ENCODE peak calls at places on chromosomes 5 and 9, in nine cellular contexts. S, W, P, Q, U, K, J, X and D are unnamed samples.

GRCh38 chr5:59528226-59528862 is 365.2 kb downstream of the PDE4D start:
- DNase-seq in S (no peak), W (no peak), P (no peak), Q (peak; percentile 24), U (no peak), K (no peak), J (peak; percentile 7), X (no peak), D (no peak)

GRCh38 chr5:87116821-87117512 is 150.7 kb upstream of the RASA1 start:
- DNase-seq in S (no peak), W (no peak), P (no peak), Q (no peak), U (no peak), K (no peak), J (peak; percentile 20), X (no peak), D (no peak)

GRCh38 chr9:88949961-88950340 is 41.3 kb upstream of the S1PR3 start:
- DNase-seq in S (no peak), W (no peak), P (peak; percentile 24), Q (peak; percentile 45), U (no peak), K (no peak), J (no peak), X (peak; percentile 11), D (peak; percentile 43)

GRCh38 chr5:181271081-181271480 is 10.1 kb upstream of the TRIM52 start:
- DNase-seq in S (no peak), W (no peak), P (no peak), Q (no peak), U (no peak), K (no peak), J (no peak), X (no peak), D (no peak)

GRCh38 chr5:143471041-143471509 is 67.6 kb upstream of the NR3C1 start:
- DNase-seq in S (no peak), W (no peak), P (no peak), Q (no peak), U (no peak), K (no peak), J (peak; percentile 83), X (no peak), D (no peak)

GRCh38 chr5:173778784-173779304 is 109.3 kb upstream of the CPEB4 start:
- DNase-seq in S (no peak), W (no peak), P (no peak), Q (no peak), U (no peak), K (no peak), J (peak; percentile 33), X (no peak), D (no peak)

GRCh38 chr5:137146402-137146889 is 352.7 kb downstream of the SPOCK1 start:
- DNase-seq in S (peak; percentile 18), W (peak; percentile 68), P (no peak), Q (peak; percentile 20), U (peak; percentile 82), K (peak; percentile 2), J (peak; percentile 97), X (no peak), D (no peak)

GRCh38 chr5:124752854-124753720 is 6.6 kb upstream of the ZNF608 start:
- DNase-seq in S (no peak), W (no peak), P (no peak), Q (no peak), U (no peak), K (no peak), J (no peak), X (no peak), D (no peak)

GRCh38 chr5:112312295-112312694 is 106.8 kb downstream of the EPB41L4A start:
- DNase-seq in S (no peak), W (no peak), P (no peak), Q (no peak), U (no peak), K (peak; percentile 17), J (no peak), X (no peak), D (no peak)

GRCh38 chr5:6584101-6584645 is 48.7 kb downstream of the NSUN2 start:
- DNase-seq in S (no peak), W (no peak), P (no peak), Q (no peak), U (no peak), K (no peak), J (no peak), X (no peak), D (no peak)

GRCh38 chr5:134095293-134095692 is 19.2 kb upstream of the TCF7 start:
- DNase-seq in S (no peak), W (no peak), P (no peak), Q (no peak), U (no peak), K (no peak), J (no peak), X (no peak), D (no peak)

GRCh38 chr5:11791777-11792176 is 112.5 kb downstream of the CTNND2 start:
- DNase-seq in S (no peak), W (no peak), P (no peak), Q (no peak), U (no peak), K (no peak), J (no peak), X (no peak), D (no peak)

GRCh38 chr9:136808075-136808780 is 480 bp downstream of the RABL6 start:
- DNase-seq in S (no peak), W (no peak), P (peak; percentile 70), Q (peak; percentile 41), U (no peak), K (no peak), J (peak; percentile 19), X (no peak), D (no peak)

GRCh38 chr5:2739360-2740050 is 12.0 kb downstream of the IRX2 start:
- DNase-seq in S (no peak), W (no peak), P (peak; percentile 79), Q (no peak), U (no peak), K (no peak), J (peak; percentile 43), X (no peak), D (no peak)

GRCh38 chr5:93359958-93360305 is 221.1 kb downstream of the NR2F1-AS1 start:
- DNase-seq in S (no peak), W (peak; percentile 3), P (no peak), Q (peak; percentile 59), U (no peak), K (no peak), J (no peak), X (no peak), D (no peak)

GRCh38 chr9:125700791-125701190 is 6.2 kb downstream of the MAPKAP1 start:
- DNase-seq in S (no peak), W (no peak), P (no peak), Q (no peak), U (no peak), K (no peak), J (peak; percentile 8), X (peak; percentile 72), D (peak; percentile 61)

GRCh38 chr5:126351138-126351537 is 72.1 kb upstream of the GRAMD2B start:
- DNase-seq in S (no peak), W (peak; percentile 48), P (no peak), Q (no peak), U (peak; percentile 8), K (no peak), J (peak; percentile 83), X (no peak), D (no peak)

GRCh38 chr5:4245511-4245910 is 649.9 kb downstream of the IRX1 start:
- DNase-seq in S (no peak), W (no peak), P (no peak), Q (no peak), U (peak; percentile 4), K (no peak), J (no peak), X (no peak), D (no peak)

GRCh38 chr9:89887286-89887685 is 282.5 kb downstream of the GADD45G start:
- DNase-seq in S (no peak), W (no peak), P (peak; percentile 20), Q (no peak), U (no peak), K (no peak), J (no peak), X (no peak), D (no peak)

GRCh38 chr9:93083592-93084470 is 12.2 kb upstream of the CARD19 start:
- DNase-seq in S (no peak), W (no peak), P (no peak), Q (no peak), U (no peak), K (no peak), J (no peak), X (no peak), D (peak; percentile 66)